ENCODE peak calls at places on chromosomes 1 and 21, in five cellular contexts. One of them, this sample, is unnamed.

GRCh38 chr1:227318003-227318851 is at the start of gene CDC42BPA:
- DNase-seq in K562: peak; percentile 95
- DNase-seq in GM12878: no peak
- DNase-seq in GM12892: peak; percentile 37
- DNase-seq in H1: peak; percentile 80
- DNase-seq in this sample: peak; percentile 47

GRCh38 chr1:169906938-169907337 is 13.2 kb upstream of the SCYL3 start:
- DNase-seq in GM12878: no peak
- DNase-seq in H1: no peak
- DNase-seq in GM12892: no peak
- DNase-seq in K562: no peak
- DNase-seq in this sample: no peak

GRCh38 chr1:38029081-38029681 is 16.6 kb downstream of the UTP11 start:
- DNase-seq in GM12892: no peak
- DNase-seq in GM12878: no peak
- DNase-seq in H1: peak; percentile 77
- DNase-seq in K562: peak; percentile 57
- DNase-seq in this sample: no peak

GRCh38 chr1:11707621-11708276 is 16.2 kb downstream of the DRAXIN start:
- DNase-seq in GM12892: no peak
- DNase-seq in H1: no peak
- DNase-seq in K562: peak; percentile 88
- DNase-seq in GM12878: no peak
- DNase-seq in this sample: no peak

GRCh38 chr1:91349524-91349923 is 55.1 kb downstream of the HFM1 start:
- DNase-seq in K562: peak; percentile 41
- DNase-seq in H1: no peak
- DNase-seq in GM12892: no peak
- DNase-seq in GM12878: no peak
- DNase-seq in this sample: no peak

GRCh38 chr1:9249534-9250335 is 15.2 kb downstream of the H6PD start:
- DNase-seq in GM12878: no peak
- DNase-seq in K562: peak; percentile 51
- DNase-seq in GM12892: peak; percentile 61
- DNase-seq in H1: peak; percentile 87
- DNase-seq in this sample: peak; percentile 72

GRCh38 chr1:2228684-2229031 is 539 bp downstream of the SKI start:
- DNase-seq in GM12878: no peak
- DNase-seq in K562: peak; percentile 63
- DNase-seq in GM12892: no peak
- DNase-seq in H1: no peak
- DNase-seq in this sample: no peak

GRCh38 chr21:41217656-41218380 is 49.9 kb downstream of the BACE2 start:
- DNase-seq in GM12878: no peak
- DNase-seq in K562: peak; percentile 42
- DNase-seq in H1: no peak
- DNase-seq in GM12892: no peak
- DNase-seq in this sample: no peak

GRCh38 chr1:150609726-150610125 is 19.7 kb downstream of the ENSA start:
- DNase-seq in H1: no peak
- DNase-seq in GM12878: no peak
- DNase-seq in GM12892: no peak
- DNase-seq in K562: no peak
- DNase-seq in this sample: no peak

GRCh38 chr1:27367160-27367650 is 444 bp upstream of the MAP3K6 start:
- DNase-seq in GM12892: no peak
- DNase-seq in H1: no peak
- DNase-seq in K562: no peak
- DNase-seq in GM12878: no peak
- DNase-seq in this sample: no peak

GRCh38 chr1:52365091-52365745 is 787 bp downstream of the CC2D1B start:
- DNase-seq in H1: peak; percentile 58
- DNase-seq in K562: peak; percentile 86
- DNase-seq in GM12892: no peak
- DNase-seq in GM12878: no peak
- DNase-seq in this sample: no peak

GRCh38 chr21:29441651-29442050 is 142.9 kb downstream of the BACH1 start:
- DNase-seq in K562: no peak
- DNase-seq in GM12892: no peak
- DNase-seq in H1: no peak
- DNase-seq in GM12878: no peak
- DNase-seq in this sample: no peak

GRCh38 chr1:91537281-91538069 is 36.8 kb downstream of the CDC7 start:
- DNase-seq in GM12878: no peak
- DNase-seq in H1: no peak
- DNase-seq in K562: no peak
- DNase-seq in GM12892: no peak
- DNase-seq in this sample: no peak

GRCh38 chr1:8740034-8740449 is 77.4 kb downstream of the RERE start:
- DNase-seq in H1: no peak
- DNase-seq in GM12892: no peak
- DNase-seq in GM12878: no peak
- DNase-seq in K562: no peak
- DNase-seq in this sample: no peak

GRCh38 chr1:219123041-219123440 is 50.6 kb upstream of the LYPLAL1 start:
- DNase-seq in K562: no peak
- DNase-seq in GM12878: no peak
- DNase-seq in H1: no peak
- DNase-seq in GM12892: no peak
- DNase-seq in this sample: no peak

GRCh38 chr21:35075546-35075945 is 26.4 kb upstream of the RUNX1 start:
- DNase-seq in GM12892: no peak
- DNase-seq in H1: no peak
- DNase-seq in K562: no peak
- DNase-seq in GM12878: no peak
- DNase-seq in this sample: no peak

GRCh38 chr1:163056832-163057231 is 12.3 kb upstream of the RGS4 start:
- DNase-seq in GM12878: no peak
- DNase-seq in H1: no peak
- DNase-seq in GM12892: no peak
- DNase-seq in K562: no peak
- DNase-seq in this sample: no peak

GRCh38 chr1:40806724-40807675 is 23.4 kb downstream of the KCNQ4 start:
- DNase-seq in K562: no peak
- DNase-seq in GM12892: no peak
- DNase-seq in H1: no peak
- DNase-seq in GM12878: no peak
- DNase-seq in this sample: no peak

GRCh38 chr1:60108223-60108622 is 34.7 kb upstream of the C1orf87 start:
- DNase-seq in GM12892: no peak
- DNase-seq in GM12878: no peak
- DNase-seq in H1: no peak
- DNase-seq in K562: no peak
- DNase-seq in this sample: no peak

GRCh38 chr1:244460195-244460594 is 878 bp upstream of the CATSPERE start:
- DNase-seq in H1: no peak
- DNase-seq in GM12892: no peak
- DNase-seq in GM12878: no peak
- DNase-seq in K562: peak; percentile 34
- DNase-seq in this sample: no peak

GRCh38 chr1:236334893-236335545 is 53.3 kb upstream of the ERO1B start:
- DNase-seq in GM12892: no peak
- DNase-seq in H1: peak; percentile 32
- DNase-seq in K562: no peak
- DNase-seq in GM12878: no peak
- DNase-seq in this sample: no peak

GRCh38 chr1:217322834-217323233 is 308.1 kb downstream of the GPATCH2 start:
- DNase-seq in GM12878: peak; percentile 28
- DNase-seq in H1: no peak
- DNase-seq in GM12892: peak; percentile 12
- DNase-seq in K562: no peak
- DNase-seq in this sample: peak; percentile 22

GRCh38 chr1:37574834-37575479 is 18.2 kb downstream of the DNALI1 start:
- DNase-seq in GM12892: no peak
- DNase-seq in GM12878: no peak
- DNase-seq in K562: no peak
- DNase-seq in H1: no peak
- DNase-seq in this sample: no peak

GRCh38 chr1:177585492-177586220 is 384.2 kb downstream of the SEC16B start:
- DNase-seq in GM12892: no peak
- DNase-seq in H1: no peak
- DNase-seq in K562: no peak
- DNase-seq in GM12878: peak; percentile 25
- DNase-seq in this sample: no peak

GRCh38 chr1:160798439-160798838 is 2.5 kb downstream of the LY9 start:
- DNase-seq in K562: no peak
- DNase-seq in GM12892: no peak
- DNase-seq in H1: no peak
- DNase-seq in GM12878: no peak
- DNase-seq in this sample: no peak

GRCh38 chr1:1664941-1665814 is 6.4 kb upstream of the CDK11B start:
- DNase-seq in GM12892: no peak
- DNase-seq in H1: no peak
- DNase-seq in GM12878: no peak
- DNase-seq in K562: no peak
- DNase-seq in this sample: no peak

GRCh38 chr1:92994105-92994712 is 32.9 kb upstream of the DIPK1A start:
- DNase-seq in GM12878: no peak
- DNase-seq in K562: peak; percentile 91
- DNase-seq in GM12892: no peak
- DNase-seq in H1: no peak
- DNase-seq in this sample: no peak

GRCh38 chr1:101247404-101248287 is 10.8 kb downstream of the S1PR1 start:
- DNase-seq in K562: no peak
- DNase-seq in H1: no peak
- DNase-seq in GM12892: no peak
- DNase-seq in GM12878: peak; percentile 94
- DNase-seq in this sample: no peak

GRCh38 chr21:36773111-36773510 is 74.2 kb downstream of the SIM2 start:
- DNase-seq in K562: no peak
- DNase-seq in H1: no peak
- DNase-seq in GM12878: no peak
- DNase-seq in GM12892: no peak
- DNase-seq in this sample: no peak
- TF ChIP-seq TAF1 in K562: no peak
- TF ChIP-seq TAF1 in H1: no peak
- TF ChIP-seq TAF1 in GM12878: no peak
- TF ChIP-seq TAF1 in GM12892: no peak
- TF ChIP-seq TAF1 in this sample: no peak

GRCh38 chr1:156489166-156489934 is 11.2 kb downstream of the MEF2D start:
- DNase-seq in GM12878: no peak
- DNase-seq in H1: no peak
- DNase-seq in GM12892: no peak
- DNase-seq in K562: peak; percentile 68
- DNase-seq in this sample: no peak
- TF ChIP-seq POLR2A in GM12878: peak; percentile 48
- TF ChIP-seq POLR2A in H1: no peak
- TF ChIP-seq POLR2A in GM12892: no peak
- TF ChIP-seq POLR2A in K562: no peak
- TF ChIP-seq POLR2A in this sample: peak; percentile 59

DNA sequence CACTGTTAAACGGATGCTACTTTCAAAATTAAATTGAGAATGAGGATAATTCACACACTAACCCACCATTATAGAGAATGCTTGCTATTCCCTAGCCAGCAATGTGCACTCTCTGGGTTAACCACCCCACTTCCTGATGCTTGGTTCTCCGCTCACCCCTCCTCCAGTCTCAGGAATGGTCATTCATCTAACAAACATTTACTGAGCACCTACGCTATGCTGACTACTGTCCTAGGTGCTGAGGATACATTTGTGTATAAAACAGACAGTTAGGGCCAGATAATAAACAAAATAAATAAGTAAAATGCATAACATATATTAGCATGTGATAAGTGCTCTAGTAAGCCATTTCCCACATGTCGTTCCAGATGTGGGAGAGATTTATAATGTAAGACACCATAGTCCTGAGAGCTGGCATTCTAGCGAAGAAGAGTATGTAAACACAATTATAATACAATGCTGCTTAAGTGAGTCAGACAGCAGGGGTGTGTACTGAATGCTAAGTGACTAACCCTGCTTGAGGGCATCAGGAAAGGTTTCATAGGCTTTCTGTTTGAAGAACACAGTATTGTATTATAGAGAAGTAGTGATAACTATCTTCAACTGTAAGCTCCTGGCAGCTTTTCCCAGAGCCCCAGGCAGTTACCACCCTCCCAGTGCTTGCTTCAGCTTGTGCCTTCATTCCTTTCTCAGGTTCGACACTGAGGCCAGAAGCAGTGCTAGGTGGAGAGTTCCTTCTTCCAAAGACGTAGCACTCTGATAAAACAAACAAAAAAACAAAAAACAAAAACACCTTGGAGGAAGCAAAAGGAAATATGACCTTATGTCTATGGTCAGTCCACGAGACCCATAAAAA is 126.6 kb upstream of the CACHD1 start:
- DNase-seq in GM12878: no peak
- DNase-seq in GM12892: no peak
- DNase-seq in K562: no peak
- DNase-seq in H1: no peak
- DNase-seq in this sample: no peak
- TF ChIP-seq TAF1 in GM12878: no peak
- TF ChIP-seq TAF1 in GM12892: no peak
- TF ChIP-seq TAF1 in K562: no peak
- TF ChIP-seq TAF1 in H1: no peak
- TF ChIP-seq TAF1 in this sample: no peak

GRCh38 chr1:25799758-25800537 is at the start of gene SELENON:
- DNase-seq in H1: peak; percentile 87
- DNase-seq in GM12892: peak; percentile 49
- DNase-seq in K562: peak; percentile 51
- DNase-seq in GM12878: no peak
- DNase-seq in this sample: no peak
- TF ChIP-seq POLR2A in H1: no peak
- TF ChIP-seq POLR2A in GM12892: no peak
- TF ChIP-seq POLR2A in K562: no peak
- TF ChIP-seq POLR2A in GM12878: no peak
- TF ChIP-seq POLR2A in this sample: no peak

GRCh38 chr1:111448918-111449702 is at the start of the genes ATP5PB and WDR77:
- DNase-seq in GM12878: peak; percentile 98
- DNase-seq in H1: peak; percentile 83
- DNase-seq in K562: peak; percentile 99
- DNase-seq in GM12892: peak; percentile 89
- DNase-seq in this sample: peak; percentile 91

GRCh38 chr1:111446967-111447892 is 1.8 kb downstream of the WDR77 start:
- DNase-seq in K562: no peak
- DNase-seq in GM12878: no peak
- DNase-seq in GM12892: no peak
- DNase-seq in H1: no peak
- DNase-seq in this sample: no peak

GRCh38 chr1:111449703-111450017 is 396 bp downstream of the ATP5PB start:
- DNase-seq in GM12878: no peak
- DNase-seq in GM12892: no peak
- DNase-seq in K562: no peak
- DNase-seq in H1: no peak
- DNase-seq in this sample: no peak

GRCh38 chr1:111450185-111450584 is 921 bp downstream of the ATP5PB start:
- DNase-seq in GM12878: no peak
- DNase-seq in K562: peak; percentile 28
- DNase-seq in H1: no peak
- DNase-seq in GM12892: no peak
- DNase-seq in this sample: no peak

GRCh38 chr1:111448482-111448917 is 556 bp downstream of the WDR77 start:
- DNase-seq in GM12878: no peak
- DNase-seq in GM12892: peak; percentile 9
- DNase-seq in H1: no peak
- DNase-seq in K562: peak; percentile 48
- DNase-seq in this sample: no peak
- TF ChIP-seq TAF1 in GM12878: no peak
- TF ChIP-seq TAF1 in GM12892: no peak
- TF ChIP-seq TAF1 in H1: no peak
- TF ChIP-seq TAF1 in K562: no peak
- TF ChIP-seq TAF1 in this sample: no peak

GRCh38 chr21:36320421-36321324 is 676 bp downstream of the MORC3 start:
- DNase-seq in K562: peak; percentile 95
- DNase-seq in H1: peak; percentile 79
- DNase-seq in GM12878: peak; percentile 17
- DNase-seq in GM12892: peak; percentile 38
- DNase-seq in this sample: peak; percentile 52
- TF ChIP-seq POLR2A in K562: peak; percentile 67
- TF ChIP-seq POLR2A in H1: no peak
- TF ChIP-seq POLR2A in GM12878: peak; percentile 85
- TF ChIP-seq POLR2A in GM12892: peak; percentile 7
- TF ChIP-seq POLR2A in this sample: no peak